ENCODE peak calls at places on chromosomes 11 and 22, in six cellular contexts. P is GM12891, U is A549, Q is H54, A is body of pancreas, B is uterus. W is an unnamed sample.

GRCh38 chr11:130609121-130610035 is 160.9 kb downstream of the ADAMTS15 start:
- DNase-seq in P (no peak), U (no peak), Q (no peak), A (peak; percentile 35), B (peak; percentile 89), W (no peak)

GRCh38 chr11:3824714-3825472 is 15.9 kb downstream of the RHOG start:
- DNase-seq in P (peak; percentile 89), U (peak; percentile 80), Q (peak; percentile 61), A (peak; percentile 68), B (no peak), W (peak; percentile 91)

GRCh38 chr11:14539867-14540475 is 19.8 kb upstream of the PSMA1 start:
- DNase-seq in P (no peak), U (no peak), Q (no peak), A (no peak), B (no peak), W (no peak)

GRCh38 chr22:23072035-23072910 is 2.0 kb downstream of the GNAZ start:
- DNase-seq in P (no peak), U (no peak), Q (no peak), A (no peak), B (no peak), W (no peak)

GRCh38 chr11:45193695-45194094 is 47.3 kb downstream of the PRDM11 start:
- DNase-seq in P (no peak), U (no peak), Q (no peak), A (no peak), B (no peak), W (no peak)

GRCh38 chr11:29282088-29282487 is 734.7 kb downstream of the KCNA4 start:
- DNase-seq in P (no peak), U (peak; percentile 92), Q (peak; percentile 24), A (no peak), B (no peak), W (no peak)

GRCh38 chr11:77223797-77224196 is 77.7 kb downstream of the GDPD4 start:
- DNase-seq in P (no peak), U (no peak), Q (no peak), A (no peak), B (no peak), W (no peak)

GRCh38 chr22:27381552-27381951 is 420.0 kb downstream of the MN1 start:
- DNase-seq in P (no peak), U (no peak), Q (no peak), A (no peak), B (no peak), W (no peak)

GRCh38 chr11:70225629-70226582 is 22.8 kb downstream of the FADD start:
- DNase-seq in P (no peak), U (no peak), Q (no peak), A (no peak), B (no peak), W (no peak)

GRCh38 chr11:76321820-76322524 is 59.0 kb downstream of the THAP12 start:
- DNase-seq in P (no peak), U (no peak), Q (no peak), A (peak; percentile 70), B (no peak), W (no peak)

GRCh38 chr11:71365626-71366025 is 82.6 kb downstream of the DHCR7 start:
- DNase-seq in P (no peak), U (no peak), Q (no peak), A (no peak), B (no peak), W (no peak)
- TF ChIP-seq POLR2A in P (no peak), U (no peak), Q (no peak), A (no peak), B (no peak), W (no peak)

GRCh38 chr22:20859615-20860014 is 808 bp downstream of the SNAP29 start:
- DNase-seq in P (no peak), U (no peak), Q (no peak), A (no peak), B (no peak), W (no peak)

GRCh38 chr22:20857838-20858614 is 585 bp downstream of the PI4KA start:
- DNase-seq in P (peak; percentile 76), U (peak; percentile 84), Q (peak; percentile 52), A (peak; percentile 75), B (peak; percentile 91), W (peak; percentile 86)

GRCh38 chr22:20862540-20862939 is 3.7 kb downstream of the SNAP29 start:
- DNase-seq in P (no peak), U (no peak), Q (no peak), A (no peak), B (no peak), W (no peak)

GRCh38 chr22:20857247-20857643 is 1.4 kb downstream of the PI4KA start:
- DNase-seq in P (no peak), U (no peak), Q (no peak), A (no peak), B (no peak), W (peak; percentile 62)

GRCh38 chr22:20858615-20859416 is at the start of the genes PI4KA and SNAP29:
- DNase-seq in P (peak; percentile 98), U (peak; percentile 97), Q (peak; percentile 93), A (peak; percentile 99), B (peak; percentile 98), W (peak; percentile 99)
- TF ChIP-seq POLR2A in P (peak; percentile 65), U (peak; percentile 37), Q (peak; percentile 47), A (peak; percentile 79), B (peak; percentile 83), W (peak; percentile 82)

DNA sequence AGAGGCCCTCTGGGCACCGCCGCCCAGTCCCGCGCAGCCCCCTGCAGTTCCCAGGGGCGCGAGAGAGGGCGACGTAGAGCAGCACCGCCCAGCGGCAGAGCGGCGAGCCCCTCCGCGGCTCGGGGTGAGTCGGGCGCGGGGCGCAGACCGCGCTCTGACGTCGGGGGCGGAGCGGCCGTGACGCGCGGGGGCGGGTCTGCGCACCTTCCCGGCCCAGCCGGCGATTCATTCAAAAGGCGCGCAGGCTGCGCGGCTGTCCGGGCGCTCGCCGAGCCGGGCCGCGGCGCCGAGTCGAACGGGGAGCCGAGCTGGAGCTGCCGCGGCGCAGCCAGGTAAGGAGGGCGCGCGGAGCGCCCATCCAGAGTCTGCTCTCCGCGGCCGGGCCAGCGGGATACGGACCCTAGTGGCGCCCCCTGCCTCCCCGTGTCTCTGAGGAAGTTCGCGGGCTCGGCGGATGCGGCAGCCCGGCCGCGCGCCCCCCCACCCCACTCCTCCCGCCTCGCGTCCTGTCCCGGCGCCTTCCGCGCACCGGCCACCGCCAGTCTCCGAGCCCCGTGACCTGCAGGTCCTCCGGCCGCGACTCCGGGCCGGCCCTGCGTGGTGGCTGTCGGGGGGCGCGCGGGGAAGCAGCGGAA is at the start of gene RELT:
- DNase-seq in P (peak; percentile 99), U (peak; percentile 91), Q (peak; percentile 97), A (peak; percentile 88), B (peak; percentile 91), W (peak; percentile 97)
- TF ChIP-seq POLR2A in P (peak; percentile 96), U (peak; percentile 98), Q (peak; percentile 100), A (peak; percentile 58), B (peak; percentile 72), W (peak; percentile 94)

GRCh38 chr22:46057206-46057605 is 80.2 kb upstream of the WNT7B start:
- DNase-seq in P (no peak), U (no peak), Q (no peak), A (peak; percentile 33), B (peak; percentile 45), W (no peak)

GRCh38 chr22:46055851-46056168 is 78.8 kb upstream of the WNT7B start:
- DNase-seq in P (no peak), U (no peak), Q (no peak), A (no peak), B (no peak), W (no peak)

GRCh38 chr22:46058591-46059519 is 81.9 kb upstream of the WNT7B start:
- DNase-seq in P (no peak), U (no peak), Q (no peak), A (peak; percentile 16), B (peak; percentile 37), W (no peak)

GRCh38 chr22:46056169-46057041 is 79.4 kb upstream of the WNT7B start:
- DNase-seq in P (no peak), U (no peak), Q (no peak), A (peak; percentile 49), B (peak; percentile 43), W (no peak)

DNA sequence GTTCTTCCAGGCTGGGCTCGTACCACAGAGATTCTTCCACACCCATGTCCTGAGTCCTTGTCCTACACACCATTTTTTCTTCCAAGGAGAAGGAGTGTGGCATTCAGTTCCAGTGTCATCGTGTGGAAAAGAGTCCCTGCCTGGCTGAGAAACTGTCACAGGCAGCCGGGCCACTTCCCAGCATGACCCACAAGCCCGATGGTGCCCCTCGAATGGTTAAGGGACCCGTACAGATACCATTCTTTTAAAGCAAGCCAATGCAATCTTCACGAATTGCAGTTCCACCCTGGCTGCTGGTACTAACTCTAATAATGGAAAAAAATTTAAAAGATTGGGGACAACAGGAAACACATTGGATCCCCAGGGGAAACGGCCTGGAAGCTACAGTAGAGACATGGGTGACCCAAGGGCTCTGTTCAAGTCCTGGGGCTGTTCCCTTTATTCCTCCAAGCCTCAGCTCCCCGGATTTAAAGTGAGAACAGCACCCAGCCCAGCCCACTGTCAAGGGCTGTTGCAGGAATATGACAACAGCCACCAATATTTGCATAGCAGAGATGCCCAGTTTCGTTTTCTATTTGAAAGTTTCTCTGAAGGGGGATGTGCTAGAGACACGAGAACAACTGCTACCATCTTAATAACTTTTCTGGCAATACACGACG is 80.9 kb upstream of the WNT7B start:
- DNase-seq in P (peak; percentile 80), U (no peak), Q (no peak), A (peak; percentile 65), B (peak; percentile 51), W (peak; percentile 32)
- TF ChIP-seq POLR2A in P (no peak), U (no peak), Q (no peak), A (peak; percentile 67), B (peak; percentile 64), W (peak; percentile 27)

GRCh38 chr11:111500481-111500880 is 11.7 kb downstream of the BTG4 start:
- DNase-seq in P (no peak), U (no peak), Q (no peak), A (no peak), B (no peak), W (no peak)
- TF ChIP-seq POLR2A in P (no peak), U (no peak), Q (no peak), A (no peak), B (no peak), W (no peak)

DNA sequence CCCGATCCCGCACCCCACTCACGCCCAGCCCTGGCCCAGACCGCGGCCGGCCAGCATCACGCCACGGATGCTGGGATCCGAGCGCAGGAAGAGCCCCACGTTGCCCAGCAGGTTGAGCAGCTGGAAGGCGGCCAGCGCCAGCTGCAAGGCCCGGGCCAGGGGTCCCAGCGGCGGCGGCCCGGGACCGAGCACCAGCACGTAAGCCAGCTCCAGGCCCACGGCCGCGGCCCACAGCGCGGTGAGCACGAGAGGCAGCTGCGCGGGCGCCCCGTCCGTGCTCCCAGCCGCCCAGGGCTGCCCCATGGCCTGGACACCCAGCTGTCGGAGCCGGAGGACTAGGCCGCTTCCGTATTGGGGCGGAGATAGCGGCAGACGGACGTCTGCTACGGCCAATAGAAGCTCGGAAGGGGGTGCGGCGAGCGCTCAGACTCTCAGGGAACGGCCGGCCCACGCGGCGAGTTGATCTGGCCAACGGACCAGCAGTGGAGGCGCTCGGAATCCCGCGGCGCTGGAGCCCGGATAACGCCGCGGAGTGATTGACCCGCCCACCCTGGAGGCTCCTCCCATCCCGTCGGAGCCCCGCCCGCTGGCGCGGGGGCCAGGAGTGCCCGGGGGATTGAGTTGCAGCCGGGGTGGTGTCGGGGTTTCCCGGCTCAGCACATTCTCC is at the start of gene ZDHHC24:
- DNase-seq in P (peak; percentile 97), U (peak; percentile 97), Q (peak; percentile 99), A (peak; percentile 97), B (peak; percentile 98), W (peak; percentile 95)
- TF ChIP-seq POLR2A in P (peak; percentile 46), U (peak; percentile 71), Q (peak; percentile 92), A (peak; percentile 76), B (peak; percentile 36), W (peak; percentile 67)